ENCODE peak calls at places on chromosomes 11 and 22, in six cellular contexts. Y, B, N, A, H and I are unnamed samples.

GRCh38 chr11:67698247-67698646 is 23.8 kb upstream of the ALDH3B2 start:
- DNase-seq in Y (peak), B (no peak), N (no peak), A (no peak), H (no peak), I (no peak)

GRCh38 chr22:27329471-27329870 is 472.1 kb downstream of the MN1 start:
- DNase-seq in Y (no peak), B (no peak), N (no peak), A (no peak), H (no peak), I (no peak)

GRCh38 chr22:19377565-19378361 is 53.8 kb downstream of the HIRA start:
- DNase-seq in Y (no peak), B (no peak), N (no peak), A (no peak), H (peak), I (no peak)

GRCh38 chr11:93005239-93005638 is 35.8 kb downstream of the MTNR1B start:
- DNase-seq in Y (no peak), B (peak), N (no peak), A (no peak), H (no peak), I (no peak)

GRCh38 chr11:66718320-66718971 is 10.6 kb downstream of the SPTBN2 start:
- DNase-seq in Y (no peak), B (peak), N (peak), A (peak), H (no peak), I (no peak)

GRCh38 chr11:116782728-116783127 is 5.1 kb downstream of the ZPR1 start:
- DNase-seq in Y (no peak), B (no peak), N (no peak), A (no peak), H (no peak), I (no peak)

GRCh38 chr11:13105237-13105844 is 96.2 kb downstream of the RASSF10 start:
- DNase-seq in Y (no peak), B (no peak), N (no peak), A (peak), H (no peak), I (no peak)

GRCh38 chr11:45225961-45226871 is 59.9 kb downstream of the SYT13 start:
- DNase-seq in Y (no peak), B (no peak), N (no peak), A (no peak), H (no peak), I (no peak)

GRCh38 chr11:119361056-119361787 is 14.7 kb upstream of the MFRP start:
- DNase-seq in Y (no peak), B (peak), N (peak), A (peak), H (peak), I (no peak)

GRCh38 chr22:19874307-19875060 is 19.8 kb upstream of the GNB1L start:
- DNase-seq in Y (peak), B (peak), N (no peak), A (peak), H (peak), I (no peak)

GRCh38 chr22:46452195-46453005 is 85.0 kb downstream of the CELSR1 start:
- DNase-seq in Y (no peak), B (no peak), N (no peak), A (no peak), H (no peak), I (no peak)

GRCh38 chr11:128359515-128359914 is 227.8 kb downstream of the ETS1 start:
- DNase-seq in Y (no peak), B (no peak), N (no peak), A (no peak), H (no peak), I (no peak)

GRCh38 chr22:27971926-27972325 is 52.9 kb upstream of the PITPNB start:
- DNase-seq in Y (no peak), B (no peak), N (no peak), A (no peak), H (no peak), I (no peak)

GRCh38 chr11:2690596-2691354 is 9.0 kb downstream of the KCNQ1OT1 start:
- DNase-seq in Y (no peak), B (no peak), N (no peak), A (no peak), H (no peak), I (no peak)

GRCh38 chr11:31795706-31796522 is 15.2 kb downstream of the PAX6 start:
- DNase-seq in Y (no peak), B (no peak), N (peak), A (no peak), H (no peak), I (no peak)

GRCh38 chr11:120192831-120193625 is 17.8 kb upstream of the OAF start:
- DNase-seq in Y (no peak), B (no peak), N (no peak), A (peak), H (no peak), I (no peak)

GRCh38 chr11:3165152-3165705 is at the start of gene OSBPL5:
- DNase-seq in Y (peak), B (peak), N (peak), A (peak), H (peak), I (no peak)

GRCh38 chr11:11142359-11142758 is 210.7 kb downstream of the CSNK2A3 start:
- DNase-seq in Y (no peak), B (no peak), N (no peak), A (no peak), H (no peak), I (no peak)

GRCh38 chr22:23608583-23608982 is 23.5 kb downstream of the DRICH1 start:
- DNase-seq in Y (no peak), B (no peak), N (no peak), A (no peak), H (no peak), I (no peak)

GRCh38 chr11:34788642-34789041 is 127.5 kb downstream of the APIP start:
- DNase-seq in Y (no peak), B (no peak), N (no peak), A (no peak), H (no peak), I (no peak)

GRCh38 chr22:38569972-38570840 is at the start of gene DMC1:
- DNase-seq in Y (peak), B (peak), N (peak), A (peak), H (peak), I (peak)

GRCh38 chr11:67605231-67606011 is 1.3 kb upstream of the NDUFV1 start:
- DNase-seq in Y (no peak), B (no peak), N (peak), A (no peak), H (no peak), I (no peak)

GRCh38 chr11:61698173-61698965 is 18.2 kb downstream of the DAGLA start:
- DNase-seq in Y (peak), B (no peak), N (no peak), A (no peak), H (no peak), I (no peak)

GRCh38 chr11:78109011-78109685 is 29.5 kb upstream of the NDUFC2 start:
- DNase-seq in Y (no peak), B (no peak), N (peak), A (no peak), H (no peak), I (no peak)

GRCh38 chr11:125155767-125156166 is 8.8 kb upstream of the PKNOX2 start:
- DNase-seq in Y (no peak), B (no peak), N (no peak), A (no peak), H (no peak), I (no peak)

GRCh38 chr22:50441428-50441993 is 33.3 kb downstream of the SBF1 start:
- DNase-seq in Y (no peak), B (no peak), N (no peak), A (no peak), H (no peak), I (no peak)

GRCh38 chr11:134040386-134041297 is 28.2 kb upstream of the JAM3 start:
- DNase-seq in Y (no peak), B (no peak), N (no peak), A (no peak), H (no peak), I (no peak)

GRCh38 chr11:73931039-73931645 is 19.7 kb upstream of the DNAJB13 start:
- DNase-seq in Y (peak), B (peak), N (peak), A (peak), H (no peak), I (no peak)

GRCh38 chr11:12517741-12518140 is 140.4 kb downstream of the PARVA start:
- DNase-seq in Y (no peak), B (no peak), N (no peak), A (no peak), H (no peak), I (no peak)

GRCh38 chr22:42300286-42301071 is 30.0 kb upstream of the TCF20 start:
- DNase-seq in Y (peak), B (peak), N (no peak), A (peak), H (peak), I (peak)

GRCh38 chr22:44180706-44181032 is at the start of gene PARVG:
- DNase-seq in Y (peak), B (peak), N (no peak), A (peak), H (no peak), I (peak)

GRCh38 chr11:47143322-47143721 is 33.4 kb downstream of the ARFGAP2 start:
- DNase-seq in Y (no peak), B (peak), N (no peak), A (no peak), H (no peak), I (no peak)

GRCh38 chr11:80155412-80156017 is 714.7 kb upstream of the TENM4 start:
- DNase-seq in Y (no peak), B (peak), N (peak), A (peak), H (no peak), I (no peak)